ENCODE peak calls at places on chromosome 4, in five cellular contexts. S is Peyer's patch, F is fibroblast of lung, C is mesenchymal stem cell, B is SK-N-SH. J is an unnamed sample.
A peak's percentile ranks its signal among the peaks of the same experiment; 100 is the strongest.

GRCh38 chr4:141395246-141395830 is 174.6 kb downstream of the ZNF330 start:
- DNase-seq in C (peak; percentile 18), F (peak; percentile 80), S (no peak), B (no peak), J (no peak)

GRCh38 chr4:139886798-139887197 is 221.2 kb downstream of the MGST2 start:
- DNase-seq in F (no peak), B (no peak), S (no peak), C (no peak), J (no peak)

GRCh38 chr4:17066972-17067371 is 168.5 kb upstream of the LDB2 start:
- DNase-seq in F (peak; percentile 94), C (peak; percentile 77), S (no peak), B (no peak), J (no peak)

GRCh38 chr4:76605099-76605563 is 170.1 kb downstream of the SHROOM3 start:
- DNase-seq in B (no peak), C (no peak), S (no peak), F (peak; percentile 37), J (no peak)

GRCh38 chr4:123110685-123111084 is 188.3 kb upstream of the NUDT6 start:
- DNase-seq in C (no peak), F (no peak), B (no peak), S (no peak), J (no peak)

GRCh38 chr4:87824352-87824751 is 8.4 kb upstream of the MEPE start:
- DNase-seq in C (peak; percentile 32), B (no peak), S (no peak), F (no peak), J (no peak)

GRCh38 chr4:181661090-181661489 is 582.1 kb upstream of the TENM3 start:
- DNase-seq in B (no peak), F (peak; percentile 90), S (no peak), C (no peak), J (no peak)

GRCh38 chr4:67122029-67122428 is 423.3 kb downstream of the CENPC start:
- DNase-seq in B (no peak), S (no peak), C (peak; percentile 19), F (peak; percentile 1), J (peak; percentile 33)

GRCh38 chr4:5912614-5913019 is 19.7 kb upstream of the CRMP1 start:
- DNase-seq in B (peak; percentile 42), F (no peak), S (no peak), C (no peak), J (no peak)

GRCh38 chr4:83282049-83282535 is 2.5 kb downstream of the COQ2 start:
- DNase-seq in C (peak; percentile 71), B (peak; percentile 44), S (peak; percentile 58), F (peak; percentile 39), J (no peak)

GRCh38 chr4:142563682-142564291 is 282.3 kb downstream of the INPP4B start:
- DNase-seq in C (no peak), F (peak; percentile 69), S (no peak), B (no peak), J (no peak)

GRCh38 chr4:25743971-25744370 is 88.3 kb downstream of the SLC34A2 start:
- DNase-seq in B (no peak), S (no peak), C (no peak), F (no peak), J (no peak)

GRCh38 chr4:16802044-16802443 is 96.4 kb downstream of the LDB2 start:
- DNase-seq in C (no peak), B (no peak), F (no peak), S (no peak), J (no peak)

GRCh38 chr4:142567199-142567598 is 278.9 kb downstream of the INPP4B start:
- DNase-seq in S (peak; percentile 33), C (no peak), B (no peak), F (peak; percentile 22), J (peak; percentile 55)

GRCh38 chr4:64174247-64174882 is 234.9 kb downstream of the TECRL start:
- DNase-seq in S (no peak), F (no peak), B (no peak), C (no peak), J (no peak)

GRCh38 chr4:7900351-7900750 is 39.3 kb downstream of the AFAP1 start:
- DNase-seq in B (no peak), S (no peak), F (no peak), C (peak; percentile 44), J (no peak)

GRCh38 chr4:23728971-23729370 is 160.9 kb downstream of the PPARGC1A start:
- DNase-seq in C (no peak), S (no peak), B (no peak), F (peak; percentile 33), J (no peak)

GRCh38 chr4:165802452-165802851 is 70.6 kb upstream of the TLL1 start:
- DNase-seq in C (no peak), B (no peak), F (no peak), S (no peak), J (no peak)

GRCh38 chr4:125313497-125313896 is 1.3 kb upstream of the FAT4 start:
- DNase-seq in C (peak; percentile 91), S (no peak), F (peak; percentile 78), B (peak; percentile 59), J (no peak)

GRCh38 chr4:25859429-25860148 is 3.2 kb downstream of the SEL1L3 start:
- DNase-seq in C (no peak), S (peak; percentile 65), F (peak; percentile 60), B (peak; percentile 31), J (no peak)

GRCh38 chr4:116357758-116358157 is 727.6 kb downstream of the TRAM1L1 start:
- DNase-seq in S (no peak), B (no peak), F (peak; percentile 26), C (no peak), J (no peak)

GRCh38 chr4:37908488-37909343 is 17.8 kb downstream of the TBC1D1 start:
- DNase-seq in C (no peak), F (peak; percentile 85), B (no peak), S (no peak), J (no peak)

GRCh38 chr4:32826169-32826568 is 2106.0 kb downstream of the PCDH7 start:
- DNase-seq in F (no peak), B (no peak), S (no peak), C (no peak), J (peak; percentile 11)

GRCh38 chr4:68373513-68373912 is 23.6 kb upstream of the YTHDC1 start:
- DNase-seq in B (peak; percentile 54), F (peak; percentile 84), C (no peak), S (peak; percentile 55), J (peak; percentile 73)

GRCh38 chr4:161714022-161714751 is 449.6 kb downstream of the FSTL5 start:
- DNase-seq in S (no peak), B (no peak), F (peak; percentile 93), C (peak; percentile 75), J (no peak)

GRCh38 chr4:31246856-31247255 is 526.7 kb downstream of the PCDH7 start:
- DNase-seq in F (peak; percentile 81), B (no peak), C (peak; percentile 21), S (no peak), J (no peak)

GRCh38 chr4:71711985-71712348 is 71.9 kb downstream of the GC start:
- DNase-seq in S (no peak), F (peak; percentile 67), C (peak; percentile 31), B (no peak), J (no peak)

GRCh38 chr4:169115897-169116254 is 105.8 kb upstream of the CBR4 start:
- DNase-seq in F (peak; percentile 100), S (no peak), B (no peak), C (peak; percentile 93), J (no peak)

GRCh38 chr4:56255820-56256219 is 131.5 kb downstream of the AASDH start:
- DNase-seq in S (no peak), F (no peak), B (no peak), C (no peak), J (no peak)

GRCh38 chr4:26141101-26141830 is 179.5 kb upstream of the RBPJ start:
- DNase-seq in C (peak; percentile 29), S (no peak), B (no peak), F (no peak), J (no peak)

GRCh38 chr4:30882443-30882842 is 162.3 kb downstream of the PCDH7 start:
- DNase-seq in C (no peak), S (no peak), F (no peak), B (no peak), J (no peak)

GRCh38 chr4:40587826-40588225 is 41.8 kb downstream of the RBM47 start:
- DNase-seq in S (no peak), C (peak; percentile 73), F (peak; percentile 55), B (no peak), J (no peak)

GRCh38 chr4:87677731-87678130 is 27.7 kb downstream of the DMP1 start:
- DNase-seq in F (no peak), C (no peak), B (no peak), S (no peak), J (no peak)

GRCh38 chr4:3614731-3614980 is 82.4 kb upstream of the LRPAP1 start:
- DNase-seq in S (no peak), C (no peak), F (no peak), B (no peak), J (no peak)

GRCh38 chr4:3613980-3614730 is 81.9 kb upstream of the LRPAP1 start:
- DNase-seq in C (no peak), B (peak; percentile 86), S (no peak), F (no peak), J (no peak)

GRCh38 chr4:3612934-3613333 is 80.7 kb upstream of the LRPAP1 start:
- DNase-seq in F (no peak), S (no peak), B (no peak), C (no peak), J (no peak)

GRCh38 chr4:3612275-3612674 is 80.1 kb upstream of the LRPAP1 start:
- DNase-seq in F (no peak), C (no peak), B (no peak), S (no peak), J (no peak)

GRCh38 chr4:3611778-3612177 is 79.6 kb upstream of the LRPAP1 start:
- DNase-seq in F (no peak), C (no peak), B (no peak), S (no peak), J (no peak)
- H3K4me3 ChIP-seq in F (no peak overlapping the region), C (no peak overlapping the region), B (no peak overlapping the region), S (no peak overlapping the region), J (no peak overlapping the region)

GRCh38 chr4:176779421-176779820 is 13.3 kb downstream of the VEGFC start:
- DNase-seq in B (no peak), C (no peak), S (no peak), F (no peak), J (no peak)
- H3K4me1 ChIP-seq in B (peaks cover 30% of the 10 kb centered on the region), C (peaks cover 6% of the 10 kb centered on the region), S (no peaks in the 10 kb centered on the region), F (peaks cover 13% of the 10 kb centered on the region), J (no peaks in the 10 kb centered on the region)

GRCh38 chr4:47876784-47877183 is 37.6 kb downstream of the NFXL1 start:
- DNase-seq in S (no peak), F (no peak), B (no peak), C (no peak), J (no peak)
- H3K36me3 ChIP-seq in S (peaks cover 72% of the 10 kb centered on the region), F (peaks cover 1% of the 10 kb centered on the region), B (peaks cover 81% of the 10 kb centered on the region), C (peaks cover 72% of the 10 kb centered on the region), J (peaks cover 5% of the 10 kb centered on the region)

DNA sequence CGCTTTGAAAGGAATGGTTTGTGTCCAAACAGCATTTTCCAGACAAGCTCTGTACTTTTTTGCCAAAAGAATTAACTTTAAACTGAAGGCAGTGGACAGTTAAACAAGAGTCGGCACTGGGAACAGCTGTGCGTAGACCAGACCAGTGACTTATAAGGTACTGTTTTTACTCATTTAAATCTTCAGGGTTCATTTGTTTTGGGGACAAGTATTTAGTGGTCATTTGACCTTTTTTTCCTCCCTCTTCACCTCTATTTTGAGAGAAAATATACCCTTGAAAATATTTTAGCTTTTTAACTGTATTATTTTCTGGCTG is 303.8 kb downstream of the ARHGAP24 start:
- DNase-seq in B (no peak), C (peak; percentile 69), F (peak; percentile 39), S (no peak), J (no peak)
- H3K4me3 ChIP-seq in B (peak overlapping the region; percentile 49), C (peak overlapping the region; percentile 81), F (peak overlapping the region; percentile 59), S (peak overlapping the region; percentile 27), J (no peak overlapping the region)